ENCODE peak calls at places on chromosomes 5 and 9, in ten cellular contexts. K, E, P, M, R, H, Q, F, O and Z are unnamed samples.

GRCh38 chr9:14961372-14962068 is 51.3 kb upstream of the FREM1 start:
- DNase-seq in K (no peak), E (no peak), P (no peak), M (peak), R (no peak), H (no peak), Q (no peak), F (no peak), O (no peak), Z (no peak)

GRCh38 chr5:88675159-88675757 is 207.7 kb downstream of the MEF2C start:
- DNase-seq in K (no peak), E (peak), P (no peak), M (no peak), R (peak), H (no peak), Q (no peak), F (no peak), O (no peak), Z (no peak)

GRCh38 chr9:80197661-80198060 is 625.9 kb downstream of the TLE4 start:
- DNase-seq in K (no peak), E (no peak), P (peak), M (no peak), R (no peak), H (no peak), Q (no peak), F (no peak), O (no peak), Z (no peak)

GRCh38 chr9:12774861-12775367 is at the start of gene LURAP1L:
- DNase-seq in K (peak), E (peak), P (peak), M (peak), R (peak), H (peak), Q (peak), F (no peak), O (peak), Z (peak)

GRCh38 chr5:96624631-96625030 is 37.5 kb upstream of the CAST start:
- DNase-seq in K (no peak), E (no peak), P (no peak), M (no peak), R (no peak), H (no peak), Q (no peak), F (no peak), O (no peak), Z (no peak)

GRCh38 chr9:82116538-82116937 is 128.0 kb downstream of the SPATA31D1 start:
- DNase-seq in K (no peak), E (peak), P (no peak), M (no peak), R (no peak), H (no peak), Q (no peak), F (no peak), O (no peak), Z (no peak)

GRCh38 chr5:97714426-97714825 is 531.4 kb upstream of the RIOK2 start:
- DNase-seq in K (no peak), E (no peak), P (no peak), M (no peak), R (no peak), H (no peak), Q (no peak), F (no peak), O (no peak), Z (no peak)

GRCh38 chr5:112329429-112330090 is 89.5 kb downstream of the EPB41L4A start:
- DNase-seq in K (no peak), E (no peak), P (no peak), M (no peak), R (no peak), H (no peak), Q (no peak), F (no peak), O (no peak), Z (no peak)

GRCh38 chr9:98362624-98363023 is 107.2 kb upstream of the TBC1D2 start:
- DNase-seq in K (no peak), E (no peak), P (no peak), M (no peak), R (no peak), H (no peak), Q (no peak), F (no peak), O (peak), Z (no peak)

GRCh38 chr5:56669534-56670483 is 145.5 kb upstream of the MAP3K1 start:
- DNase-seq in K (no peak), E (no peak), P (peak), M (no peak), R (no peak), H (peak), Q (no peak), F (peak), O (no peak), Z (no peak)

GRCh38 chr5:83145241-83145640 is 67.9 kb downstream of the XRCC4 start:
- DNase-seq in K (no peak), E (no peak), P (peak), M (no peak), R (no peak), H (no peak), Q (no peak), F (no peak), O (no peak), Z (no peak)

GRCh38 chr5:74624501-74624900 is 16.0 kb downstream of the ENC1 start:
- DNase-seq in K (no peak), E (no peak), P (no peak), M (no peak), R (peak), H (no peak), Q (no peak), F (no peak), O (no peak), Z (no peak)

GRCh38 chr9:36640982-36641381 is 68.3 kb downstream of the MELK start:
- DNase-seq in K (no peak), E (no peak), P (no peak), M (no peak), R (no peak), H (no peak), Q (no peak), F (no peak), O (no peak), Z (peak)

GRCh38 chr9:137488330-137488653 is 29.2 kb upstream of the NSMF start:
- DNase-seq in K (no peak), E (peak), P (no peak), M (no peak), R (peak), H (no peak), Q (no peak), F (peak), O (no peak), Z (no peak)

GRCh38 chr9:87276851-87277251 is 220.8 kb upstream of the DAPK1 start:
- DNase-seq in K (no peak), E (no peak), P (peak), M (no peak), R (no peak), H (no peak), Q (no peak), F (no peak), O (no peak), Z (no peak)

GRCh38 chr5:160506006-160507004 is 84.7 kb downstream of the PTTG1 start:
- DNase-seq in K (peak), E (no peak), P (peak), M (no peak), R (peak), H (peak), Q (no peak), F (no peak), O (no peak), Z (no peak)

GRCh38 chr5:73899916-73900315 is 273.9 kb downstream of the ARHGEF28 start:
- DNase-seq in K (no peak), E (no peak), P (no peak), M (no peak), R (no peak), H (no peak), Q (no peak), F (no peak), O (no peak), Z (no peak)

GRCh38 chr9:137265496-137266161 is 10.5 kb downstream of the NELFB start:
- DNase-seq in K (no peak), E (no peak), P (no peak), M (no peak), R (peak), H (no peak), Q (no peak), F (peak), O (no peak), Z (no peak)

GRCh38 chr9:137139468-137140150 is 655 bp downstream of the GRIN1 start:
- DNase-seq in K (no peak), E (no peak), P (no peak), M (no peak), R (no peak), H (no peak), Q (no peak), F (no peak), O (no peak), Z (no peak)

GRCh38 chr9:121604242-121604641 is 47.2 kb upstream of the DAB2IP start:
- DNase-seq in K (no peak), E (no peak), P (no peak), M (no peak), R (no peak), H (peak), Q (no peak), F (no peak), O (no peak), Z (peak)

GRCh38 chr9:85185486-85186217 is 516.1 kb downstream of the NTRK2 start:
- DNase-seq in K (no peak), E (no peak), P (no peak), M (no peak), R (no peak), H (no peak), Q (no peak), F (no peak), O (no peak), Z (no peak)

GRCh38 chr5:14008819-14009311 is 64.4 kb upstream of the DNAH5 start:
- DNase-seq in K (no peak), E (no peak), P (no peak), M (no peak), R (no peak), H (peak), Q (no peak), F (no peak), O (no peak), Z (peak)

GRCh38 chr9:20732118-20732517 is 48.1 kb downstream of the FOCAD start:
- DNase-seq in K (no peak), E (no peak), P (peak), M (no peak), R (no peak), H (no peak), Q (no peak), F (no peak), O (no peak), Z (no peak)

GRCh38 chr5:178785999-178786398 is 55.5 kb upstream of the ZNF354A start:
- DNase-seq in K (no peak), E (no peak), P (peak), M (peak), R (peak), H (no peak), Q (no peak), F (no peak), O (no peak), Z (no peak)

GRCh38 chr5:135063056-135063445 is 29.0 kb upstream of the PITX1 start:
- DNase-seq in K (no peak), E (no peak), P (no peak), M (no peak), R (peak), H (no peak), Q (no peak), F (peak), O (no peak), Z (no peak)

GRCh38 chr5:173202266-173202875 is 32.6 kb downstream of the NKX2-5 start:
- DNase-seq in K (no peak), E (no peak), P (no peak), M (no peak), R (no peak), H (no peak), Q (no peak), F (no peak), O (no peak), Z (no peak)

GRCh38 chr5:56211298-56211865 is 21.7 kb downstream of the ANKRD55 start:
- DNase-seq in K (peak), E (no peak), P (peak), M (peak), R (no peak), H (peak), Q (no peak), F (no peak), O (no peak), Z (peak)